ENCODE peak calls at places on chromosomes 2 and 18, in eight cellular contexts. J is cardiac muscle cell; T is A549; H is effector CD4-positive, alpha-beta T cell; U is activated naive CD4-positive, alpha-beta T cell; C is heart left ventricle; I is GM04504; Q is A673. Y is an unnamed sample.

GRCh38 chr18:12262748-12263147 is 8.6 kb downstream of the CIDEA start:
- DNase-seq in Q (no peak), T (no peak), U (no peak), C (no peak), H (no peak), J (no peak), I (no peak), Y (no peak)

GRCh38 chr18:30016179-30016578 is 1026.4 kb downstream of the DSC3 start:
- DNase-seq in T (no peak), H (no peak), J (no peak), I (no peak), C (no peak), Q (no peak), U (no peak), Y (no peak)

GRCh38 chr2:72919414-72920316 is 2.3 kb downstream of the EMX1 start:
- DNase-seq in J (peak), C (no peak), H (no peak), T (no peak), I (no peak), Q (peak), U (no peak), Y (no peak)

GRCh38 chr2:184004289-184004944 is 593.9 kb upstream of the ZNF804A start:
- DNase-seq in I (no peak), Q (no peak), J (peak), C (no peak), U (no peak), T (no peak), H (no peak), Y (peak)

GRCh38 chr2:111918383-111918806 is 20.0 kb downstream of the MERTK start:
- DNase-seq in Q (peak), C (no peak), J (no peak), H (no peak), U (no peak), T (no peak), I (peak), Y (peak)

GRCh38 chr2:9050122-9050809 is 46.8 kb upstream of the MBOAT2 start:
- DNase-seq in J (no peak), C (no peak), T (no peak), H (no peak), I (no peak), Q (no peak), U (no peak), Y (no peak)

GRCh38 chr18:45774065-45774521 is 50.1 kb downstream of the SLC14A1 start:
- DNase-seq in I (no peak), U (no peak), J (no peak), H (no peak), Q (peak), C (no peak), T (no peak), Y (no peak)

GRCh38 chr2:105539331-105539730 is 140.5 kb upstream of the FHL2 start:
- DNase-seq in I (no peak), H (no peak), J (no peak), Q (no peak), T (no peak), U (no peak), C (no peak), Y (no peak)

GRCh38 chr18:21386523-21387240 is 144.7 kb downstream of the GREB1L start:
- DNase-seq in J (no peak), U (no peak), I (no peak), T (no peak), H (no peak), C (no peak), Q (no peak), Y (no peak)

GRCh38 chr18:48841381-48842258 is 109.1 kb downstream of the SMAD7 start:
- DNase-seq in Q (no peak), J (no peak), T (no peak), C (peak), H (no peak), U (peak), I (peak), Y (peak)

GRCh38 chr2:152434395-152435182 is 99.6 kb downstream of the FMNL2 start:
- DNase-seq in Q (no peak), U (no peak), I (no peak), C (no peak), H (no peak), T (no peak), J (no peak), Y (no peak)

GRCh38 chr18:12659904-12660605 is 2.1 kb upstream of the SPIRE1 start:
- DNase-seq in T (peak), U (no peak), C (no peak), Q (peak), I (peak), H (peak), J (peak), Y (peak)

GRCh38 chr2:240893363-240893828 is 2.6 kb downstream of the MAB21L4 start:
- DNase-seq in Q (peak), I (peak), T (no peak), C (peak), H (no peak), U (no peak), J (no peak), Y (no peak)

GRCh38 chr18:39491408-39491807 is 1925.8 kb upstream of the CELF4 start:
- DNase-seq in T (no peak), U (no peak), C (no peak), H (no peak), I (no peak), J (no peak), Q (no peak), Y (no peak)

GRCh38 chr2:24448811-24449210 is 42.2 kb upstream of the NCOA1 start:
- DNase-seq in C (no peak), Q (no peak), I (no peak), H (no peak), T (no peak), U (no peak), J (no peak), Y (no peak)

GRCh38 chr2:47265751-47266231 is 110.7 kb upstream of the STPG4 start:
- DNase-seq in U (no peak), H (no peak), T (no peak), I (no peak), Q (peak), C (no peak), J (no peak), Y (peak)

GRCh38 chr2:236631361-236632291 is 62.0 kb downstream of the ACKR3 start:
- DNase-seq in U (no peak), J (no peak), Q (no peak), C (peak), T (no peak), I (no peak), H (no peak), Y (peak)

GRCh38 chr2:136049991-136050573 is 64.7 kb upstream of the DARS1 start:
- DNase-seq in J (no peak), T (no peak), H (no peak), C (no peak), Q (no peak), I (no peak), U (no peak), Y (no peak)

GRCh38 chr18:40440088-40440487 is 1514.9 kb upstream of the PIK3C3 start:
- DNase-seq in T (no peak), U (no peak), H (no peak), Q (no peak), J (no peak), C (no peak), I (no peak), Y (no peak)

GRCh38 chr18:9506046-9506792 is 30.9 kb downstream of the RALBP1 start:
- DNase-seq in Q (no peak), U (no peak), C (peak), J (peak), H (no peak), I (no peak), T (no peak), Y (no peak)

GRCh38 chr2:182717451-182718215 is 1.6 kb downstream of the DNAJC10 start:
- DNase-seq in C (no peak), U (no peak), T (no peak), Q (peak), J (no peak), I (no peak), H (no peak), Y (no peak)

GRCh38 chr2:226652388-226652787 is 147.2 kb downstream of the IRS1 start:
- DNase-seq in J (no peak), U (no peak), T (no peak), I (peak), Q (no peak), H (no peak), C (no peak), Y (no peak)

GRCh38 chr2:207676827-207677354 is 34.5 kb upstream of the CCNYL1 start:
- DNase-seq in H (no peak), Q (peak), T (peak), I (no peak), J (no peak), C (no peak), U (no peak), Y (no peak)

GRCh38 chr2:140275427-140275826 is 1495.2 kb upstream of the NXPH2 start:
- DNase-seq in J (no peak), H (no peak), T (no peak), I (no peak), C (no peak), U (no peak), Q (no peak), Y (no peak)

GRCh38 chr2:9002637-9003365 is 683 bp downstream of the MBOAT2 start:
- DNase-seq in U (no peak), C (peak), I (no peak), T (no peak), J (peak), H (no peak), Q (peak), Y (peak)

GRCh38 chr2:26298638-26299393 is 47.1 kb upstream of the SELENOI start:
- DNase-seq in H (no peak), Q (no peak), I (no peak), J (peak), U (no peak), T (no peak), C (peak), Y (no peak)

GRCh38 chr18:29164993-29165599 is 988.2 kb upstream of the CDH2 start:
- DNase-seq in H (no peak), T (peak), U (no peak), C (no peak), J (peak), Q (peak), I (peak), Y (no peak)

GRCh38 chr2:232369126-232369955 is 9.2 kb upstream of the ALPP start:
- DNase-seq in H (no peak), T (no peak), U (no peak), J (no peak), C (no peak), Q (no peak), I (no peak), Y (no peak)

GRCh38 chr2:54377901-54378493 is 78.1 kb upstream of the SPTBN1 start:
- DNase-seq in Q (no peak), T (no peak), I (no peak), C (no peak), J (peak), H (no peak), U (no peak), Y (no peak)

GRCh38 chr2:197838036-197838435 is 33.6 kb downstream of the PLCL1 start:
- DNase-seq in U (no peak), Q (no peak), H (no peak), I (peak), J (no peak), T (no peak), C (no peak), Y (no peak)

GRCh38 chr2:156470975-156471583 is 34.9 kb downstream of the GPD2 start:
- DNase-seq in U (no peak), J (no peak), H (no peak), C (no peak), Q (no peak), T (no peak), I (no peak), Y (no peak)

GRCh38 chr2:181123798-181124217 is 143.4 kb downstream of the UBE2E3 start:
- DNase-seq in C (no peak), I (no peak), H (peak), Q (peak), U (no peak), T (no peak), J (no peak), Y (no peak)

GRCh38 chr2:2501454-2502108 is 170.5 kb upstream of the MYT1L start:
- DNase-seq in C (no peak), H (no peak), T (no peak), Q (no peak), J (no peak), I (no peak), U (no peak), Y (peak)

Y was measured in BE2C.